ENCODE peak calls at places on chromosomes 11 and 22, in ten cellular contexts. One of them, this sample, is unnamed.

GRCh38 chr11:57425565-57426438 is 1.1 kb downstream of the SLC43A3 start:
- DNase-seq in GM12891: no peak
- DNase-seq in body of pancreas: peak; percentile 25
- DNase-seq in ovary: peak; percentile 57
- DNase-seq in adrenal gland: peak; percentile 54
- DNase-seq in stomach: peak; percentile 25
- DNase-seq in GM12892: no peak
- DNase-seq in IMR-90: peak; percentile 14
- DNase-seq in A549: no peak
- DNase-seq in lower leg skin: peak; percentile 57
- DNase-seq in this sample: peak; percentile 51

GRCh38 chr22:26986884-26987283 is 329.5 kb downstream of the MIAT start:
- DNase-seq in GM12891: no peak
- DNase-seq in body of pancreas: no peak
- DNase-seq in ovary: no peak
- DNase-seq in adrenal gland: no peak
- DNase-seq in stomach: no peak
- DNase-seq in GM12892: no peak
- DNase-seq in IMR-90: no peak
- DNase-seq in A549: no peak
- DNase-seq in lower leg skin: no peak
- DNase-seq in this sample: no peak

GRCh38 chr11:117256573-117256972 is 24.1 kb downstream of the RNF214 start:
- DNase-seq in GM12891: no peak
- DNase-seq in body of pancreas: no peak
- DNase-seq in ovary: no peak
- DNase-seq in adrenal gland: no peak
- DNase-seq in stomach: no peak
- DNase-seq in GM12892: no peak
- DNase-seq in IMR-90: peak; percentile 71
- DNase-seq in A549: no peak
- DNase-seq in lower leg skin: no peak
- DNase-seq in this sample: no peak

GRCh38 chr11:329886-330253 is 9.2 kb upstream of the IFITM3 start:
- DNase-seq in GM12891: no peak
- DNase-seq in body of pancreas: no peak
- DNase-seq in ovary: no peak
- DNase-seq in adrenal gland: no peak
- DNase-seq in stomach: no peak
- DNase-seq in GM12892: no peak
- DNase-seq in IMR-90: no peak
- DNase-seq in A549: no peak
- DNase-seq in lower leg skin: no peak
- DNase-seq in this sample: no peak

GRCh38 chr11:19079643-19080440 is 19.3 kb upstream of the MRGPRX2 start:
- DNase-seq in GM12891: no peak
- DNase-seq in body of pancreas: peak; percentile 50
- DNase-seq in ovary: no peak
- DNase-seq in adrenal gland: peak; percentile 70
- DNase-seq in stomach: no peak
- DNase-seq in GM12892: no peak
- DNase-seq in IMR-90: peak; percentile 68
- DNase-seq in A549: peak; percentile 19
- DNase-seq in lower leg skin: no peak
- DNase-seq in this sample: no peak

GRCh38 chr22:48574776-48575566 is 1252.7 kb downstream of the BRD1 start:
- DNase-seq in GM12891: peak; percentile 79
- DNase-seq in body of pancreas: peak; percentile 62
- DNase-seq in ovary: peak; percentile 73
- DNase-seq in adrenal gland: no peak
- DNase-seq in stomach: no peak
- DNase-seq in GM12892: no peak
- DNase-seq in IMR-90: no peak
- DNase-seq in A549: peak; percentile 67
- DNase-seq in lower leg skin: no peak
- DNase-seq in this sample: no peak

GRCh38 chr11:104490182-104490581 is 326.2 kb upstream of the PDGFD start:
- DNase-seq in GM12891: no peak
- DNase-seq in body of pancreas: peak; percentile 12
- DNase-seq in ovary: no peak
- DNase-seq in adrenal gland: no peak
- DNase-seq in stomach: no peak
- DNase-seq in GM12892: no peak
- DNase-seq in IMR-90: no peak
- DNase-seq in A549: no peak
- DNase-seq in lower leg skin: no peak
- DNase-seq in this sample: no peak

GRCh38 chr22:19723165-19723989 is at the start of gene GP1BB:
- DNase-seq in GM12891: peak; percentile 72
- DNase-seq in body of pancreas: peak; percentile 43
- DNase-seq in ovary: no peak
- DNase-seq in adrenal gland: no peak
- DNase-seq in stomach: peak; percentile 68
- DNase-seq in GM12892: no peak
- DNase-seq in IMR-90: no peak
- DNase-seq in A549: peak; percentile 45
- DNase-seq in lower leg skin: no peak
- DNase-seq in this sample: no peak

GRCh38 chr11:70872950-70873735 is 379.2 kb downstream of the SHANK2 start:
- DNase-seq in GM12891: no peak
- DNase-seq in body of pancreas: no peak
- DNase-seq in ovary: no peak
- DNase-seq in adrenal gland: no peak
- DNase-seq in stomach: no peak
- DNase-seq in GM12892: no peak
- DNase-seq in IMR-90: no peak
- DNase-seq in A549: no peak
- DNase-seq in lower leg skin: no peak
- DNase-seq in this sample: no peak

GRCh38 chr22:26610072-26610958 is 7.5 kb downstream of the CRYBB1 start:
- DNase-seq in GM12891: peak; percentile 65
- DNase-seq in body of pancreas: no peak
- DNase-seq in ovary: no peak
- DNase-seq in adrenal gland: no peak
- DNase-seq in stomach: peak; percentile 35
- DNase-seq in GM12892: peak; percentile 76
- DNase-seq in IMR-90: peak; percentile 96
- DNase-seq in A549: no peak
- DNase-seq in lower leg skin: no peak
- DNase-seq in this sample: no peak

GRCh38 chr11:71928739-71929443 is at the start of gene RNF121:
- DNase-seq in GM12891: peak; percentile 73
- DNase-seq in body of pancreas: peak; percentile 96
- DNase-seq in ovary: peak; percentile 95
- DNase-seq in adrenal gland: peak; percentile 95
- DNase-seq in stomach: peak; percentile 98
- DNase-seq in GM12892: peak; percentile 77
- DNase-seq in IMR-90: peak; percentile 92
- DNase-seq in A549: peak; percentile 96
- DNase-seq in lower leg skin: peak; percentile 97
- DNase-seq in this sample: peak; percentile 98

GRCh38 chr11:111634981-111635705 is 32.9 kb downstream of the SIK2 start:
- DNase-seq in GM12891: no peak
- DNase-seq in body of pancreas: no peak
- DNase-seq in ovary: no peak
- DNase-seq in adrenal gland: no peak
- DNase-seq in stomach: no peak
- DNase-seq in GM12892: no peak
- DNase-seq in IMR-90: peak; percentile 66
- DNase-seq in A549: no peak
- DNase-seq in lower leg skin: no peak
- DNase-seq in this sample: no peak

GRCh38 chr11:112477929-112478317 is 217.3 kb upstream of the PLET1 start:
- DNase-seq in GM12891: no peak
- DNase-seq in body of pancreas: no peak
- DNase-seq in ovary: no peak
- DNase-seq in adrenal gland: no peak
- DNase-seq in stomach: no peak
- DNase-seq in GM12892: no peak
- DNase-seq in IMR-90: no peak
- DNase-seq in A549: no peak
- DNase-seq in lower leg skin: no peak
- DNase-seq in this sample: no peak

DNA sequence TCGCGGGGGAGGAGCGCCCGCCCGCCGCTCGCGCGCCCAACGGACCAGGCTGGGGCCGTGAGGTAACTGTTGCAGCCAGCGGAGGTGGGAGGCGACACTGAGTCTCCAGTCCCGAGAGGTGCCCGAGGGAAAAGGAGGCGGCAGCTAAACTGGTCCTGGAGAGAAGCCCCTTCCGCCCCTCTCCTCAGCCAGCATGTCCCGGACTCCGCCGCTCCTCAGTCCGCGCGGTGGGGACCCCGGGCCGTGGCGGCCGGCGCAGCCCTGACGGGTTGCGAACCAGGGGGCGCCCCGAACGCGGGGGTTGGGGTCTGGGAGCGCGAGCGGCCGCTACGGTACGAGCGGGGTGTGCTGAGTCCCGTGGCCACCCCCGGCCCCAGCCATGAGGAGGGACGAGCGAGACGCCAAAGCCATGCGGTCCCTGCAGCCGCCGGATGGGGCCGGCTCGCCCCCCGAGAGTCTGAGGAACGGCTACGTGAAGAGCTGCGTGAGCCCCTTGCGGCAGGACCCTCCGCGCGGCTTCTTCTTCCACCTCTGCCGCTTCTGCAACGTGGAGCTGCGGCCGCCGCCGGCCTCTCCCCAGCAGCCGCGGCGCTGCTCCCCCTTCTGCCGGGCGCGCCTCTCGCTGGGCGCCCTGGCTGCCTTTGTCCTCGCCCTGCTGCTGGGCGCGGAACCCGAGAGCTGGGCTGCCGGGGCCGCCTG is at the start of gene PDE3B:
- DNase-seq in GM12891: peak; percentile 47
- DNase-seq in body of pancreas: peak; percentile 88
- DNase-seq in ovary: peak; percentile 46
- DNase-seq in adrenal gland: peak; percentile 54
- DNase-seq in stomach: peak; percentile 84
- DNase-seq in GM12892: peak; percentile 52
- DNase-seq in IMR-90: peak; percentile 27
- DNase-seq in A549: peak; percentile 83
- DNase-seq in lower leg skin: peak; percentile 40
- DNase-seq in this sample: peak; percentile 94
- TF ChIP-seq POLR2A in GM12891: no peak
- TF ChIP-seq POLR2A in body of pancreas: peak; percentile 93
- TF ChIP-seq POLR2A in ovary: no peak
- TF ChIP-seq POLR2A in adrenal gland: peak; percentile 27
- TF ChIP-seq POLR2A in stomach: no peak
- TF ChIP-seq POLR2A in GM12892: peak; percentile 86
- TF ChIP-seq POLR2A in IMR-90: no peak
- TF ChIP-seq POLR2A in A549: peak; percentile 38
- TF ChIP-seq POLR2A in lower leg skin: no peak
- TF ChIP-seq POLR2A in this sample: peak; percentile 97

GRCh38 chr11:69444381-69445130 is 36.9 kb upstream of the LINC01488 start:
- DNase-seq in GM12891: no peak
- DNase-seq in body of pancreas: peak; percentile 45
- DNase-seq in ovary: no peak
- DNase-seq in adrenal gland: peak; percentile 41
- DNase-seq in stomach: no peak
- DNase-seq in GM12892: no peak
- DNase-seq in IMR-90: peak; percentile 93
- DNase-seq in A549: peak; percentile 48
- DNase-seq in lower leg skin: peak; percentile 76
- DNase-seq in this sample: peak; percentile 59
- TF ChIP-seq POLR2A in GM12891: no peak
- TF ChIP-seq POLR2A in body of pancreas: no peak
- TF ChIP-seq POLR2A in ovary: no peak
- TF ChIP-seq POLR2A in adrenal gland: no peak
- TF ChIP-seq POLR2A in stomach: no peak
- TF ChIP-seq POLR2A in GM12892: no peak
- TF ChIP-seq POLR2A in IMR-90: no peak
- TF ChIP-seq POLR2A in A549: no peak
- TF ChIP-seq POLR2A in lower leg skin: no peak
- TF ChIP-seq POLR2A in this sample: no peak

DNA sequence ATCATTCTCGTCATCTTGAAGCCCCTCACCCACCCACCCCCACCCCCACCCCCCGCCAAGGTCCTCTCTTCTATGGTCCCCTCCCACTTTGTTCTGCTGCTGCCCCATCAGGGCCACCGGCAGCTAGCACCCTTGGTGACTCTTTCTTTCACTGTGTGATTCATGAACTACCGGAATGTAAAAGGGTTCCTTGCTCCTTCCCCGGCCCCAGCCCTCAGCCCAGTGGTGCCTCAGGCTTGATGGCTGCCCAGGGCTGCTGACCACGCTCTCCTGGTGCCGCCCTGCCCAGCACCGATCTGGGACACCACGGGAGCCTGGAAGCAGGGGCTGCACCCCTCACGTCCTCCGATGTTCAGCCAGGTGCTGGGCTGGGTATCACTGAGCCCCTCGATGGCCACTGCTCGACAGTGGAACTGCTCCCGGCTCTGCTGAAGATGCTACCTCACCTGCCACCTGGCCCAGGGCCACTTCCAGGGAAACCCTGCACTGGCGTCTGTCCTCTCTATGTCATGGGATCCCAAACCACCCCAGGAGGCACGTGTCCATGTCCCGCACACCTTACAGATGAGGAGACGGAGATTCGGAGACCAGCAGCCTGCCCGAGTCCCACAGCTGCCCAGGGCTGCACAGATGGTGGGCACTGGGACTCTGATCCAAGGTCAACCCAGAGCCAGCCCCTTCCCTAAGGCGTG is 39.7 kb downstream of the IGLL5 start:
- DNase-seq in GM12891: no peak
- DNase-seq in body of pancreas: no peak
- DNase-seq in ovary: no peak
- DNase-seq in adrenal gland: no peak
- DNase-seq in stomach: no peak
- DNase-seq in GM12892: no peak
- DNase-seq in IMR-90: no peak
- DNase-seq in A549: no peak
- DNase-seq in lower leg skin: no peak
- DNase-seq in this sample: no peak
- TF ChIP-seq POLR2A in GM12891: no peak
- TF ChIP-seq POLR2A in body of pancreas: no peak
- TF ChIP-seq POLR2A in ovary: no peak
- TF ChIP-seq POLR2A in adrenal gland: no peak
- TF ChIP-seq POLR2A in stomach: no peak
- TF ChIP-seq POLR2A in GM12892: no peak
- TF ChIP-seq POLR2A in IMR-90: no peak
- TF ChIP-seq POLR2A in A549: no peak
- TF ChIP-seq POLR2A in lower leg skin: no peak
- TF ChIP-seq POLR2A in this sample: no peak

DNA sequence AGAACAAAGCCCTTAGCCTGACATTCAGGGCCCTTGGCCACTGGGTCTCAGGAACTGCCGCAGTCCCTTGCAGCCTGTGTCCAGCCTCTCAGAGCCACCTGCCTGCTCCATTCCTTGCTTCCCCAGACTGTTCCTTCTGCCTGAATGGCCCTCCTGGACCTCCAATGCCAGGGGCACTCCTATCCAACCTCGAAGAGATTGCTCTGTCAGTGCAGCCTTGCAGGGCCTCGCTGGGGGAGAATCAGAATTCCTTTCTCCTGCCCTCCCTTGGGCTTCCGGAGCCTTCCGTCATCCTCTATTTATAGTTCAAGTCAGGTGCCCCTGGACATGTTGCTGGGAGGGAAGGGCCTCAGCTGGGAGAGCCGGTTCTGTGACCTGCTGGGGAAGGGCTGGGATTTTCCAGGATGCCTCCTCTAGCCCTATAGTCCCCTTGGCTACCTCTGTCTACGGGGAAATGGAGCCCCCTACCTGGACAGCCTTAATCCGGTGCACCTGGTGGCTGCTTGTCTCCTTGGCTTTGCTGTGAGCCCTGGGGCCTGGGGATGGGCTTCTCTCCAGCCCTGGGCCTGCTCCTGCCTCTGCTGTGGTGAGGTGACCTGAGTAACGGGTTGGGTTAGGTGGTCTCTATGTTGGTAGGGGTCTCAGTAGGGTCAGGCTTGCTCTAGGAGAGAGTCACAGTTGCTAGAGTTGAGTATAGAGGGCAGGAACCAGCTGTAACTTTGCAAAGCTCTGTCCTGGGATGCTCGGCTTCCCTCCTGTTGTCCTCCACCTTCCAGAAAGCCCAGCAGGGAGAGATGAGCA is 45.9 kb upstream of the SYT7 start:
- DNase-seq in GM12891: no peak
- DNase-seq in body of pancreas: peak; percentile 85
- DNase-seq in ovary: no peak
- DNase-seq in adrenal gland: peak; percentile 29
- DNase-seq in stomach: peak; percentile 89
- DNase-seq in GM12892: no peak
- DNase-seq in IMR-90: peak; percentile 36
- DNase-seq in A549: no peak
- DNase-seq in lower leg skin: peak; percentile 53
- DNase-seq in this sample: no peak
- TF ChIP-seq POLR2A in GM12891: no peak
- TF ChIP-seq POLR2A in body of pancreas: peak; percentile 53
- TF ChIP-seq POLR2A in ovary: no peak
- TF ChIP-seq POLR2A in adrenal gland: no peak
- TF ChIP-seq POLR2A in stomach: no peak
- TF ChIP-seq POLR2A in GM12892: no peak
- TF ChIP-seq POLR2A in IMR-90: no peak
- TF ChIP-seq POLR2A in A549: no peak
- TF ChIP-seq POLR2A in lower leg skin: no peak
- TF ChIP-seq POLR2A in this sample: no peak

This sample was measured in right lobe of liver.